ENCODE peak calls at places on chromosomes 1 and 21, in nine cellular contexts. D is aorta; L is IMR-90; Y is CD4-positive, alpha-beta memory T cell; C is OCI-LY7; H is lower lobe of right lung; N is breast epithelium; P is foreskin keratinocyte; B is ovary. Z is an unnamed sample.

GRCh38 chr1:19011832-19012231 is 55.4 kb upstream of the IFFO2 start:
- DNase-seq in D (no peak), L (no peak), Y (no peak), C (no peak), H (no peak), N (no peak), P (no peak), B (no peak), Z (no peak)

GRCh38 chr1:244901400-244901799 is 37.1 kb upstream of the HNRNPU start:
- DNase-seq in D (no peak), L (no peak), Y (no peak), C (no peak), H (no peak), N (no peak), P (no peak), B (no peak), Z (no peak)

GRCh38 chr1:206854401-206855129 is 10.9 kb upstream of the IL20 start:
- DNase-seq in D (no peak), L (peak; percentile 10), Y (no peak), C (no peak), H (no peak), N (no peak), P (no peak), B (no peak), Z (no peak)

GRCh38 chr1:151313501-151313900 is 13.7 kb downstream of the PI4KB start:
- DNase-seq in D (no peak), L (no peak), Y (no peak), C (no peak), H (no peak), N (no peak), P (no peak), B (no peak), Z (no peak)

GRCh38 chr1:84708031-84708430 is 17.8 kb upstream of the SSX2IP start:
- DNase-seq in D (no peak), L (peak; percentile 30), Y (no peak), C (no peak), H (no peak), N (no peak), P (no peak), B (no peak), Z (no peak)

GRCh38 chr1:234281826-234282489 is 91.3 kb upstream of the COA6 start:
- DNase-seq in D (no peak), L (no peak), Y (no peak), C (no peak), H (no peak), N (no peak), P (no peak), B (no peak), Z (no peak)

GRCh38 chr1:114956570-114956969 is 73.1 kb upstream of the TSHB start:
- DNase-seq in D (no peak), L (no peak), Y (no peak), C (no peak), H (no peak), N (no peak), P (peak; percentile 24), B (no peak), Z (no peak)

GRCh38 chr1:25890249-25891034 is 14.9 kb upstream of the PAQR7 start:
- DNase-seq in D (no peak), L (peak; percentile 58), Y (no peak), C (no peak), H (no peak), N (no peak), P (peak; percentile 96), B (no peak), Z (no peak)

GRCh38 chr1:212670301-212670700 is 29.3 kb downstream of the BATF3 start:
- DNase-seq in D (no peak), L (no peak), Y (no peak), C (no peak), H (no peak), N (no peak), P (no peak), B (no peak), Z (no peak)

GRCh38 chr1:227937031-227937430 is 10.7 kb downstream of the WNT9A start:
- DNase-seq in D (peak; percentile 31), L (no peak), Y (no peak), C (no peak), H (no peak), N (peak; percentile 51), P (no peak), B (no peak), Z (peak; percentile 12)

GRCh38 chr1:39656416-39656815 is 15.5 kb downstream of the NT5C1A start:
- DNase-seq in D (no peak), L (no peak), Y (no peak), C (no peak), H (no peak), N (no peak), P (no peak), B (no peak), Z (no peak)

DNA sequence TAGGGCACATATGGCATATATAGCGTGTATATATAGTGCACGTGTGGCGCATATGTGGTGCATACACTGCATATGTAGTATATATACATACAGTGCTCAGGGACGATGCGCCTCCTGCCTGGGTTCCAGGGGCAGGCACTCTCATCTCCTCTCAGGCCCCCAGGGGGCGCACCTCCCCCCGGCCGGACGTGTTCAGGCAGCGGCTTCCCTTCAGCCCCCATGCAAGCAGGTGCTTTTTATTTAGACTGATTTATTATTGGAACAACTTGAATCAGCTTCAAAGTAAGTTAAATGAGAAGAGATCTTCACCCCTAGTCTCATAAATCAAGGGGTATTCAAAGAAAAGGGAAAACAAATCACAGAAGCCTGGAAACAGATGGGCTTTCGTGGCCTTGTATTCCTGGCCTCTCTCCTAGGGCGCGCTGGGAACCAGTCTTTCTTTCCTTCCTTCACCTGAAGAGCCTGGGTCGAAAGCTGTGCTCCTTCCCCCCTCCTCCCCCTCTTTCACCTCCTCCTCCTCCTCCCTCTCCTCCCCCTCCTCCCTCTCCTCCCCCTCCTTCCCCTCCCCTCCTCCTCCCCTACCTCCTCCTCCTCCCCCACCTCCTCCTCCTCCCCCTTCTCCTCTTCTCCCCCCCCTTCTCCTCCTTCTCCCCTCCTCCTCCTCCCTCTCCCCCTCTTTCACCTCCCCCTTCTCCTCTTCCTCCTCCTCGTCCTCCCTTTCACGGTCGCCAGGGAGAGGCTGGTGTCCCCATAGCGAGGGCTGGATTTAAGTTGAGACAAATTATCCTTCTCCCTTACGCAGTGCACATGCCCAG is 64.7 kb downstream of the UBIAD1 start:
- DNase-seq in D (no peak), L (no peak), Y (peak; percentile 63), C (peak; percentile 71), H (peak; percentile 55), N (no peak), P (no peak), B (no peak), Z (peak; percentile 73)
- H3K27ac ChIP-seq in D (no peak overlapping the region), L (no peak overlapping the region), Y (no peak overlapping the region), C (no peak overlapping the region), H (no peak overlapping the region), N (no peak overlapping the region), P (no peak overlapping the region), B (no peak overlapping the region), Z (no peak overlapping the region)

GRCh38 chr21:42864812-42865211 is 14.5 kb downstream of the WDR4 start:
- DNase-seq in D (no peak), L (no peak), Y (no peak), C (no peak), H (no peak), N (no peak), P (no peak), B (no peak), Z (no peak)
- H3K4me1 ChIP-seq in D (no peaks in the 10 kb centered on the region), L (no peaks in the 10 kb centered on the region), Y (no peaks in the 10 kb centered on the region), C (no peaks in the 10 kb centered on the region), H (peaks cover 8% of the 10 kb centered on the region), N (no peaks in the 10 kb centered on the region), P (no peaks in the 10 kb centered on the region), B (peaks cover 12% of the 10 kb centered on the region), Z (peaks cover 9% of the 10 kb centered on the region)

DNA sequence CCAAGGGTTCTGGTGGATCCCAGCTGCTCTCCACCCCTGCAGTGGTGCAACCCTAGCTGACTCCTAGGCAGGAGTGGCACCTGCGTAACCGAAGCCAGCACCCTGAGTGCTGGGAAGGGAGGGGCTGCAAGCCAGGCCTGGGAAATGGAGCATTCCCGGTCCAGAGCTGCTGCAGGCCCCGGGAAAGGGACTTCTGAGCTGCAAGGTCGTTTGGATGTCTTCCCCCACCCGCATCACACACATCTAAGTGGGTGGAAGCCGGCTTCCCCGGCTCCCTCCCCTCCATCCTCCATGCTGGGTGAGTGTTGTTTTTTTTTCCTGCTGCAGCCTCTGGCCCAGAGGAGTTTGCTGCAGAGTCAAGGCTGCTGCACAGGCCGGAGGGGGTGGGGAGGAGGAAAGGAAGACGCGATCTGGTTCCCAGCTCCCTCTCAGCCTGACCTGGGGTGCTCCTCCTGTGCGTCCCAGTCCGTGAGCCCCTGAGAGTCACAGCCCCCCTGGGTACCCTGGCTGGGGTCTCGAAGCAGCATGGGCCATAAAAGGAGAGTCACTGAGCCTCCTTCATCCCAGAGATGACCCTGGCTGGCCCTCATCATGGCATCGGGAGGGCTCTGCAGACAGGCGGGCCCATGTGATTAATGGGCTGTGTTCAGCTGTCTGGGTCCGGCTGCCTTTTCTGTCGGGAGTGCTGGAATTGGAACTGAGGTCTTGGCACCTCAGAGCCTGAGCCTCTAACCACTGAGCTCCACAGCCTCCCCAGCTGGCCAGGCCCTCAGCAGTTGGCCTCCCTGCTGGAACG is 16.2 kb downstream of the H6PD start:
- DNase-seq in D (peak; percentile 63), L (peak; percentile 21), Y (no peak), C (no peak), H (peak; percentile 73), N (no peak), P (no peak), B (peak; percentile 73), Z (peak; percentile 81)
- H3K27ac ChIP-seq in D (no peak overlapping the region), L (no peak overlapping the region), Y (no peak overlapping the region), C (no peak overlapping the region), H (peak overlapping the region; percentile 76), N (peak overlapping the region; percentile 66), P (no peak overlapping the region), B (no peak overlapping the region), Z (peak overlapping the region; percentile 53)

GRCh38 chr1:10665226-10665625 is 131.2 kb downstream of the CASZ1 start:
- DNase-seq in D (no peak), L (no peak), Y (no peak), C (no peak), H (no peak), N (no peak), P (no peak), B (no peak), Z (no peak)
- H3K4me1 ChIP-seq in D (no peaks in the 10 kb centered on the region), L (peaks cover 1% of the 10 kb centered on the region), Y (no peaks in the 10 kb centered on the region), C (no peaks in the 10 kb centered on the region), H (peaks cover 73% of the 10 kb centered on the region), N (no peaks in the 10 kb centered on the region), P (no peaks in the 10 kb centered on the region), B (peaks cover 9% of the 10 kb centered on the region), Z (peaks cover 66% of the 10 kb centered on the region)

GRCh38 chr1:23114424-23115079 is 54.1 kb downstream of the LUZP1 start:
- DNase-seq in D (no peak), L (peak; percentile 40), Y (no peak), C (no peak), H (no peak), N (no peak), P (peak; percentile 70), B (no peak), Z (no peak)
- H3K27ac ChIP-seq in D (no peak overlapping the region), L (no peak overlapping the region), Y (no peak overlapping the region), C (no peak overlapping the region), H (peak overlapping the region; percentile 19), N (peak overlapping the region; percentile 22), P (peak overlapping the region; percentile 4), B (no peak overlapping the region), Z (no peak overlapping the region)

DNA sequence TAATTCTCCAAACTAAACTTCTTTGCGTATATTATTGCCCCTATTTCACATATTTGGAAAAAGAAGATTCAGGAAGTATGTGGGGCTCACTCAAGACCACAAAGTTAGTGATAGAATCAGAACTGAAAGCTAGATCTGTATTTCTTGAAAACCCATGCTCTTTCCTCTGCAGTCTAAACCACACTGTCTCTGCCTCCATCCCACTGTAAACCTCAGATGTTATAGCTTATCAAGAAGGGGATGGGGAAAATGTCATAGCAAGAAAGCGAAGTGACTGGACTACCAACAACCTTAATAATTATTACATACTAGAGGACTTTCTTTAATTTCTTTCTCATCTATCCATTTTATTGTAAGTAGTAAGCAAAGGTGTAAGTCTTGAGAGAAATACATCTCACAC is 257.7 kb upstream of the SGIP1 start:
- DNase-seq in D (no peak), L (no peak), Y (peak; percentile 57), C (no peak), H (no peak), N (no peak), P (no peak), B (no peak), Z (no peak)
- H3K4me1 ChIP-seq in D (peaks cover 2% of the 10 kb centered on the region), L (peaks cover 18% of the 10 kb centered on the region), Y (peaks cover 93% of the 10 kb centered on the region), C (peaks cover 89% of the 10 kb centered on the region), H (peaks cover 65% of the 10 kb centered on the region), N (peaks cover 4% of the 10 kb centered on the region), P (peaks cover 8% of the 10 kb centered on the region), B (peaks cover 4% of the 10 kb centered on the region), Z (peaks cover 55% of the 10 kb centered on the region)

Z was measured in upper lobe of right lung.